ENCODE peak calls at places on chromosomes 3 and 15, in seven cellular contexts. G, T, Z, N, Q, U and D are unnamed samples.

GRCh38 chr15:78907577-78907976 is 34.9 kb downstream of the MORF4L1 start:
- DNase-seq in Z (no peak), N (no peak), U (no peak), T (no peak), Q (no peak), G (peak), D (no peak)

GRCh38 chr15:66424963-66425612 is 38.4 kb downstream of the MAP2K1 start:
- DNase-seq in G (no peak), T (peak), Z (no peak), N (no peak), U (no peak), Q (no peak), D (peak)

GRCh38 chr3:127697531-127698240 is 24.9 kb downstream of the ABTB1 start:
- DNase-seq in N (peak), U (peak), T (peak), Z (peak), Q (peak), G (peak), D (peak)

GRCh38 chr3:64691051-64691450 is 3.3 kb upstream of the ADAMTS9 start:
- DNase-seq in Q (no peak), Z (peak), G (no peak), N (peak), U (no peak), T (no peak), D (no peak)

GRCh38 chr3:52397676-52398399 is 47.1 kb downstream of the SEMA3G start:
- DNase-seq in G (no peak), T (no peak), U (no peak), Q (no peak), Z (no peak), N (no peak), D (no peak)

GRCh38 chr15:57557267-57557666 is 34.4 kb upstream of the MYZAP start:
- DNase-seq in Q (no peak), N (no peak), G (no peak), T (no peak), Z (no peak), U (no peak), D (no peak)

GRCh38 chr3:107962946-107963345 is 127.9 kb downstream of the CD47 start:
- DNase-seq in U (peak), N (peak), Z (peak), Q (no peak), G (no peak), T (no peak), D (no peak)

GRCh38 chr15:68843425-68844311 is 23.0 kb upstream of the ANP32A start:
- DNase-seq in T (no peak), N (peak), Q (peak), Z (peak), U (no peak), G (peak), D (peak)

GRCh38 chr3:108131105-108131794 is 40.4 kb upstream of the CD47 start:
- DNase-seq in N (peak), T (no peak), U (peak), Q (no peak), G (no peak), Z (no peak), D (no peak)

GRCh38 chr3:36893137-36893557 is 51.7 kb downstream of the TRANK1 start:
- DNase-seq in U (no peak), T (peak), Q (no peak), G (peak), Z (peak), N (peak), D (peak)

GRCh38 chr3:123286308-123287023 is 84.7 kb downstream of the SEC22A start:
- DNase-seq in Q (peak), Z (peak), G (peak), T (peak), N (peak), U (peak), D (peak)

GRCh38 chr3:43156812-43157455 is 51.1 kb upstream of the POMGNT2 start:
- DNase-seq in N (no peak), Z (no peak), U (no peak), T (no peak), G (no peak), Q (no peak), D (no peak)

GRCh38 chr3:72128906-72129305 is 344.0 kb upstream of the PROK2 start:
- DNase-seq in G (no peak), N (no peak), U (no peak), T (no peak), Q (no peak), Z (no peak), D (no peak)

GRCh38 chr3:20074226-20075063 is 34.2 kb downstream of the KAT2B start:
- DNase-seq in G (no peak), Q (no peak), T (no peak), Z (no peak), N (peak), U (no peak), D (no peak)

GRCh38 chr15:71443538-71443937 is 328.3 kb downstream of the THSD4 start:
- DNase-seq in Q (peak), G (peak), U (peak), T (peak), Z (peak), N (peak), D (peak)

GRCh38 chr3:169886671-169887070 is 16.9 kb upstream of the LRRC31 start:
- DNase-seq in T (no peak), G (no peak), Q (peak), Z (no peak), U (no peak), N (peak), D (no peak)

GRCh38 chr3:174862101-174862500 is 3.0 kb downstream of the NAALADL2 start:
- DNase-seq in T (peak), N (no peak), U (peak), Q (peak), G (no peak), Z (peak), D (no peak)

GRCh38 chr3:120093119-120093922 is 926 bp downstream of the GSK3B start:
- DNase-seq in Z (peak), Q (peak), U (no peak), G (peak), N (peak), T (peak), D (no peak)

GRCh38 chr3:100972867-100973266 is 20.4 kb downstream of the ABI3BP start:
- DNase-seq in T (no peak), Z (no peak), N (peak), Q (no peak), G (no peak), U (no peak), D (no peak)

GRCh38 chr3:53243165-53243564 is 12.7 kb downstream of the TKT start:
- DNase-seq in U (no peak), T (no peak), G (no peak), N (peak), Z (no peak), Q (peak), D (no peak)

GRCh38 chr3:80087769-80088168 is 320.0 kb upstream of the ROBO1 start:
- DNase-seq in T (no peak), U (peak), G (no peak), Q (no peak), Z (no peak), N (peak), D (no peak)

GRCh38 chr3:44522494-44522933 is 32.5 kb upstream of the ZKSCAN7 start:
- DNase-seq in G (no peak), U (no peak), Z (no peak), Q (no peak), N (no peak), T (peak), D (no peak)

GRCh38 chr3:11565072-11565471 is 78.6 kb downstream of the VGLL4 start:
- DNase-seq in T (no peak), U (no peak), N (no peak), G (no peak), Q (no peak), Z (no peak), D (no peak)

GRCh38 chr3:187987162-187987561 is 166.8 kb upstream of the LPP start:
- DNase-seq in G (no peak), N (no peak), T (no peak), Z (no peak), Q (no peak), U (no peak), D (no peak)

GRCh38 chr15:97791824-97792792 is 168.4 kb upstream of the ARRDC4 start:
- DNase-seq in T (no peak), N (no peak), G (no peak), U (no peak), Q (no peak), Z (peak), D (no peak)
- TF ChIP-seq CTCF in T (no peak), N (no peak), G (no peak), U (no peak), Q (no peak), Z (no peak), D (no peak)

GRCh38 chr3:12709334-12709733 is 45.4 kb upstream of the RAF1 start:
- DNase-seq in Z (no peak), U (no peak), G (no peak), Q (no peak), T (no peak), N (no peak), D (no peak)

GRCh38 chr3:12706504-12707253 is 42.8 kb upstream of the RAF1 start:
- DNase-seq in Z (peak), Q (peak), G (peak), T (peak), U (peak), N (peak), D (peak)

GRCh38 chr3:12707425-12707824 is 43.5 kb upstream of the RAF1 start:
- DNase-seq in G (no peak), U (no peak), Q (no peak), Z (peak), T (no peak), N (peak), D (no peak)

GRCh38 chr3:12710062-12710461 is 46.1 kb upstream of the RAF1 start:
- DNase-seq in N (no peak), Q (no peak), Z (no peak), G (no peak), T (no peak), U (no peak), D (no peak)

GRCh38 chr3:12708584-12709192 is 44.8 kb upstream of the RAF1 start:
- DNase-seq in T (no peak), Z (peak), N (peak), U (peak), Q (peak), G (no peak), D (no peak)
- TF ChIP-seq CTCF in T (no peak), Z (no peak), N (peak), U (no peak), Q (no peak), G (no peak), D (no peak)

DNA sequence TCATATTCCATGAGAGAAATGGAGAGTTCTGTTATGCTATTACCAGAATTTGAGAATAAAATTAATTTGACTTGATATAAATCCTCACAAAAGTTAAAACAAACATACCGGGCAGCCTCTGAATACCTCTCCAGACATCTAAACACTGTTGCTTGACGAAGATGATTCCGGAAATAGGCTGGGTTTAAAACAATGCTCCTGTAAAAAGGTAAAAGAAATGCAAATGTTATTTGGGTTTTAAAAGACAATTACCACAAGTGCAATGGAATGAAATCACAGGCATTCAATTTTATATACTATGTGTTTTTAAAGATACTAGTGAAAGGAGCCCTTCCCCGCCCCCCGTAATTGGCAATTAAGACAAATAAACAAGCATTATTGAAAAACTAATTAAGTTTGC is 121.7 kb downstream of the SPATA16 start:
- DNase-seq in Q (no peak), Z (no peak), N (no peak), U (no peak), G (no peak), T (no peak), D (no peak)
- TF ChIP-seq CTCF in Q (no peak), Z (no peak), N (no peak), U (no peak), G (no peak), T (no peak), D (no peak)

DNA sequence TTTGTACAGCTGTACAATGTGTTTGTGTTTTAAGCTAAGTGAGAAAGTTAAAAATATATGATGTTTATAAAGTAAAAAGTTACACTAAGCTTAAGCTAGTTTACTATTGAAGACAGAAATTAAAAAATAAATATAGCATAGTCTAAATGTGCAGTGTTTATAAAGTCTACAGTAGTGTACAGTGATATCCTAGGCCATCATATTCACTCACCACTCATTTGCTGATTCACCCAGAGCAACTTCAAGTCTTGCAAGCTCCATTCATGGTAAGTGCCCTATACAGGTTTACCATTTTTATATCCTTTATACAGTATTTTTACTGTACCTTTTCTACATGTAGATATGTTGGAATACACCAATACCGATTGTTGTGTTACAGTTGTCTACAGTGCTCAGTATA is 553.2 kb upstream of the TBL1XR1 start:
- DNase-seq in U (no peak), T (no peak), Q (no peak), N (no peak), Z (no peak), G (no peak), D (no peak)
- TF ChIP-seq CTCF in U (no peak), T (no peak), Q (no peak), N (no peak), Z (no peak), G (no peak), D (no peak)

GRCh38 chr3:32003380-32003779 is 21.8 kb downstream of the ZNF860 start:
- DNase-seq in N (no peak), T (no peak), G (no peak), Q (no peak), Z (no peak), U (no peak), D (no peak)

GRCh38 chr3:32000877-32001276 is 19.3 kb downstream of the ZNF860 start:
- DNase-seq in T (no peak), Q (no peak), Z (no peak), N (no peak), G (no peak), U (no peak), D (no peak)

GRCh38 chr3:31999902-32000439 is 18.4 kb downstream of the ZNF860 start:
- DNase-seq in Q (no peak), T (no peak), G (no peak), U (no peak), Z (no peak), N (no peak), D (no peak)

GRCh38 chr3:32002536-32003368 is 21.2 kb downstream of the ZNF860 start:
- DNase-seq in Z (no peak), Q (no peak), U (no peak), G (no peak), T (no peak), N (no peak), D (no peak)

GRCh38 chr3:32004111-32004790 is 22.7 kb downstream of the ZNF860 start:
- DNase-seq in N (no peak), U (no peak), T (no peak), Z (peak), G (no peak), Q (no peak), D (no peak)
- TF ChIP-seq CTCF in N (no peak), U (no peak), T (no peak), Z (peak), G (no peak), Q (no peak), D (no peak)

GRCh38 chr3:138112362-138112761 is 3.0 kb downstream of the DZIP1L start:
- DNase-seq in U (peak), N (no peak), T (no peak), G (no peak), Z (no peak), Q (no peak), D (no peak)

GRCh38 chr3:138114431-138114918 is 933 bp downstream of the DZIP1L start:
- DNase-seq in G (no peak), U (no peak), N (peak), Z (peak), T (no peak), Q (no peak), D (no peak)

GRCh38 chr3:138113309-138113708 is 2.1 kb downstream of the DZIP1L start:
- DNase-seq in G (no peak), T (no peak), Z (peak), U (no peak), N (no peak), Q (no peak), D (no peak)

GRCh38 chr3:138118863-138119766 is 3.7 kb upstream of the DZIP1L start:
- DNase-seq in Q (peak), U (peak), N (peak), Z (peak), T (peak), G (peak), D (peak)

DNA sequence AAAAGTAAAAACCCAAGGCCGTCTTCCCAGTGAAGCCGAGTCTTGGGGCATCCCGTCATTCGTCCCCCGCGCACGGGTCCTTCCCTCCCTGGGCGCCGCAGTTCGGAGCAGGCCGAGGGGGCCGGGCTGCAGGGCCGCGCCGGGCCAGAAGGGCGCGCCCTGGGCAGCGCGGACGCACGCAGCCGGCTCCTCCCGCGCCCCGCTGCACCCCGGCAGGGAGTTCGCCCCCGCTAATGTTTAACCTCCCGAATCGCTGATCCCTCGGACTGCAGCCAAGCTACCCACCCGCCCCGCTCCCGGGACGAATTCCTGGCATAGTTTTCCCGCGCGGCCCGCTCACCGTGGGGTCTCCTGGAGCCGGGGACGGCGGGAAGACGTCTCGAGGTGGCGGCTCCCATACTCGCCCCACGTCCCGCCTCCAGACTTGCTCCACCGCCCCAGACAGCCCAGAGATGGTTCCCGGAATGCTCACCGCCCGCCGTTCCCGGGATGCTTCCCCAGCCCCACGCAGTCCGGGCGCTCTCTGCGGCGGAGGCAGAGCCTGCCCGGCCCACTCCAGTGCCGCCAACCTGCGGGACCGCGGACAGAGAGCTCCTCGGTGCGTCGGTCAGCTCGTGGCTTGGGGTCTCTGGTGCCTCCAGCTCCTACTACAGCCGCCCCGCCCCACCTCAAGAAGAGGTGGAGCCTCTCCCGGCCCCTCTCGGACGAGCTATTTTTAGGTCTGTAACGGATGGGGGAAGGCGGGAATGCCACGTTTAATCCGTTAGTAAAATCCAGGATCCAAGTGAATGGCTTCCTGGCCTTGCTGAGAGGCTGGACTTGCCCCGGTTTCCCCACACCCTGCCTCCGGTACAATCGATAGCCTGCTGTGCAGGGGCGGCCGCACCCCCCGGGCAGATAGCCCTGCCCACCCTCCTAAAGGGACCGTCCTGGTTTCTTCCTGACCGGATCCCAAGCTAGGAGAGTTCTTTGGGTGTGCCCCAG is at the start of gene DZIP1L:
- DNase-seq in N (peak), T (peak), Z (peak), G (peak), U (peak), Q (peak), D (peak)
- TF ChIP-seq CTCF in N (no peak), T (peak), Z (peak), G (peak), U (peak), Q (peak), D (peak)

GRCh38 chr3:49357466-49358216 is 512 bp downstream of the GPX1 start:
- DNase-seq in U (peak), G (peak), Q (peak), N (peak), T (peak), Z (peak), D (no peak)
- TF ChIP-seq CTCF in U (no peak), G (no peak), Q (no peak), N (no peak), T (no peak), Z (no peak), D (no peak)

DNA sequence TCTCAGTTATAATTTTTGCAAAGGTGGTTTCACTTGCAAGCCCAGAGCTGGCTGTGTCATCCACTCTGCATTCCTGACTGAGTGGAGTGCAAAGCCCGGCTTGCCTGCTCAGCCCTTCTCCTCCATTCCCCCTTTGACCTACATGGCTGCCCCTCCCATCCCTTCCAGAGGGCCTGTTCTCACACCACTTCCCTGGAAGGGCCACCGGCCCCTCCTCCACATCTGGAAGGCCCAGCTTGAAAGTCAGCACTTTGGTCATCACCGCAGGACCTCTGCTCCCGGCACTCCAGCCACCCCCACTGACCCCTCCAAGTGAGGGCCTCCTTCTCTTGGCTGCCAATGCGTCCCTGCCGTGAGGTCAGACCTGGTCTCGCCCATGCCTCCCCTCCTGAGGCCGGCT is 74.1 kb upstream of the RNF7 start:
- DNase-seq in Q (peak), G (no peak), N (peak), T (no peak), U (no peak), Z (peak), D (no peak)
- TF ChIP-seq CTCF in Q (no peak), G (no peak), N (no peak), T (no peak), U (no peak), Z (no peak), D (no peak)

DNA sequence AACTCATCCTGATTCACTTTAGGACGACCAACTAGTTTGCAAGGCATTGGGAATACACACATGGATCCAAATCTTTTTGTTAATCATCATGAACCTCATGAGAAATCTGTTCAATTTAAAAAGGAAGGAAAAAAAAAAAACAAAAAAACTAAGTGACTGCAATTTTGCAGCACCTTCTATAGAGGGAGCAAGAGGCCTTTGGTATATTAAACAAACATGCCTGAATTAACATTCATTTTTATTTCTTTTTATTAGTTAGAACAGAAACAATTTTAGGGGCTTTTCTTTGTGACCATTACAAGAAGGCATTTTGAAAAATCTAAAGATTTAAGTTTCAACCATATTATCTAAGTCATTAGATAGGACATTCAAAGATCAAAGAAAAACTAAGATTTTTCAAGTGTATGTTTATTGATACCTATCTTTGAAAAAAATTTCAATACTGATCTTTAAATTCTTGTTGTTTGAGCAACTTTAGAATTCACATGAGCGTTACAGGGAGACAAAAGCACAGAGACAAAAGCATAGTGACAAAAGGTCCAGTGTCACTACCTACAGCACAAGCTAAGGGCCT is 182.4 kb downstream of the CBLB start:
- DNase-seq in Q (no peak), Z (peak), G (peak), T (peak), N (peak), U (peak), D (peak)
- TF ChIP-seq CTCF in Q (no peak), Z (peak), G (peak), T (peak), N (peak), U (peak), D (peak)

GRCh38 chr15:76905013-76905839 is at the start of gene SCAPER:
- DNase-seq in Q (peak), G (peak), T (peak), N (peak), U (peak), Z (peak), D (peak)
- TF ChIP-seq CTCF in Q (peak), G (no peak), T (no peak), N (no peak), U (no peak), Z (no peak), D (no peak)